ENCODE peak calls at places on chromosomes 7 and 10, in eight cellular contexts. L is IMR-90, B is A549, N is HepG2, I is H1, W is K562, P is SK-N-SH, M is GM12878. Z is an unnamed sample.

GRCh38 chr7:491958-492713 is 27.5 kb downstream of the PDGFA start:
- DNase-seq in W (no peak), L (no peak), N (no peak), B (no peak), M (no peak), P (no peak), I (no peak), Z (no peak)

GRCh38 chr10:46301721-46302479 is 15.1 kb downstream of the ANTXRL start:
- DNase-seq in L (no peak), I (no peak), M (no peak), B (no peak), P (no peak), N (no peak), W (no peak), Z (no peak)

GRCh38 chr10:119441921-119442757 is 100.4 kb downstream of the RGS10 start:
- DNase-seq in I (no peak), P (no peak), N (no peak), W (no peak), L (no peak), M (no peak), B (no peak), Z (no peak)

GRCh38 chr10:102982281-102982680 is 64.2 kb downstream of the CNNM2 start:
- DNase-seq in M (no peak), P (no peak), B (no peak), W (no peak), N (no peak), L (no peak), I (no peak), Z (no peak)

GRCh38 chr10:122126763-122127659 is 138.0 kb downstream of the TACC2 start:
- DNase-seq in W (no peak), N (peak; percentile 30), M (no peak), B (peak; percentile 72), I (no peak), P (no peak), L (peak; percentile 97), Z (no peak)

GRCh38 chr10:104127411-104127810 is 5.4 kb downstream of the SFR1 start:
- DNase-seq in B (peak; percentile 74), W (no peak), N (no peak), M (no peak), P (peak; percentile 57), I (no peak), L (no peak), Z (peak; percentile 34)

GRCh38 chr10:36303896-36304295 is 661.8 kb upstream of the FZD8 start:
- DNase-seq in L (no peak), W (no peak), B (no peak), M (no peak), N (no peak), P (no peak), I (no peak), Z (no peak)

GRCh38 chr7:132218876-132219275 is 357.4 kb downstream of the PLXNA4 start:
- DNase-seq in L (no peak), M (no peak), W (no peak), B (no peak), N (peak; percentile 89), I (no peak), P (no peak), Z (no peak)

GRCh38 chr7:47715631-47716068 is 133.7 kb upstream of the TNS3 start:
- DNase-seq in B (no peak), M (no peak), L (no peak), N (peak; percentile 80), I (no peak), P (no peak), W (no peak), Z (no peak)

GRCh38 chr7:66043681-66044497 is 31.7 kb upstream of the ASL start:
- DNase-seq in B (no peak), M (no peak), N (no peak), P (no peak), I (no peak), W (no peak), L (no peak), Z (peak; percentile 60)

GRCh38 chr7:100367676-100368613 is 5.3 kb upstream of the PILRA start:
- DNase-seq in P (no peak), W (no peak), L (no peak), B (no peak), N (no peak), M (no peak), I (no peak), Z (no peak)

GRCh38 chr10:74244097-74244685 is 93.2 kb downstream of the ADK start:
- DNase-seq in B (no peak), W (no peak), L (peak; percentile 73), M (no peak), N (peak; percentile 7), I (no peak), P (peak; percentile 11), Z (no peak)

GRCh38 chr10:54402576-54402975 is 398.5 kb downstream of the PCDH15 start:
- DNase-seq in L (peak; percentile 7), N (peak; percentile 11), W (no peak), I (no peak), B (no peak), M (no peak), P (peak; percentile 1), Z (no peak)

GRCh38 chr7:12256025-12256570 is 45.0 kb downstream of the TMEM106B start:
- DNase-seq in P (no peak), I (no peak), M (no peak), L (peak; percentile 8), W (no peak), B (no peak), N (no peak), Z (no peak)

GRCh38 chr10:31618541-31619291 is 299.7 kb downstream of the ZEB1 start:
- DNase-seq in M (no peak), L (peak; percentile 75), N (no peak), I (no peak), W (no peak), P (no peak), B (no peak), Z (no peak)

GRCh38 chr7:40763319-40764287 is 628.8 kb downstream of the SUGCT start:
- DNase-seq in I (no peak), M (no peak), L (peak; percentile 86), P (peak; percentile 8), B (no peak), N (no peak), W (no peak), Z (no peak)

GRCh38 chr7:156950381-156950858 is 908 bp downstream of the NOM1 start:
- DNase-seq in W (no peak), I (no peak), P (no peak), M (no peak), L (peak; percentile 3), N (no peak), B (no peak), Z (no peak)

GRCh38 chr10:114802177-114802576 is 19.4 kb upstream of the FHIP2A start:
- DNase-seq in M (no peak), W (no peak), P (no peak), B (no peak), I (no peak), L (no peak), N (no peak), Z (no peak)

GRCh38 chr10:114806572-114807391 is 14.8 kb upstream of the FHIP2A start:
- DNase-seq in P (no peak), L (no peak), B (no peak), M (no peak), I (no peak), W (no peak), N (no peak), Z (no peak)

GRCh38 chr10:114801411-114801813 is 20.2 kb upstream of the FHIP2A start:
- DNase-seq in P (no peak), N (no peak), W (no peak), M (no peak), B (no peak), I (no peak), L (no peak), Z (no peak)
- TF ChIP-seq USF2 in P (no peak), N (no peak), W (no peak), M (no peak), B (no peak), I (no peak), L (no peak), Z (no peak)

GRCh38 chr7:116075351-116076145 is 45.0 kb upstream of the TFEC start:
- DNase-seq in P (no peak), N (no peak), I (no peak), B (no peak), M (no peak), W (no peak), L (peak; percentile 7), Z (peak; percentile 17)
- TF ChIP-seq USF2 in P (no peak), N (no peak), I (no peak), B (no peak), M (no peak), W (no peak), L (no peak), Z (no peak)

GRCh38 chr7:159136442-159136841 is 8.2 kb downstream of the VIPR2 start:
- DNase-seq in B (no peak), L (no peak), I (no peak), M (no peak), P (no peak), W (no peak), N (no peak), Z (no peak)

GRCh38 chr7:159138508-159138907 is 6.2 kb downstream of the VIPR2 start:
- DNase-seq in P (no peak), W (no peak), L (no peak), B (no peak), N (no peak), I (no peak), M (no peak), Z (no peak)

GRCh38 chr7:159137906-159138305 is 6.8 kb downstream of the VIPR2 start:
- DNase-seq in W (no peak), L (no peak), B (no peak), P (no peak), N (no peak), I (no peak), M (no peak), Z (no peak)

GRCh38 chr7:159136013-159136412 is 8.7 kb downstream of the VIPR2 start:
- DNase-seq in N (no peak), M (no peak), W (no peak), L (no peak), P (no peak), I (no peak), B (no peak), Z (no peak)

DNA sequence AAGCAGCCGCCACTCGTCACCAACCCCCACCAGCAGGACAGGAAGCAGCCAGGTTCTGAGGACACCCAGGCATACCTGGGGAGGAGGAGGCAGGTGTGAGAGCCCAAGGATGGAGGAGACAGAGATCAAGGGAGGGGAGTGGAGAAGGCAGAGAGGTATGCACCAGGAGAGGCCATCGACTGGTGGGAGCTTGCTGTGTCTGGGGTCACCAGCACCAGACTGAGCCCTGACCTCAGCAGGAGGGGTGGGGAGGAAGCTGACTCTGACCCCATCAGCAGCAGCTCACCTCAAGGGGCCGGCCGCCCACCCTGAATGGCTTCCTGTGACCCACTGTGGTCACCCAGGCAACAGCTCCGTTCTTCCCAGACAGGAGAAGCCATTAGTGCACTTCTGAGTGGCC is 7.8 kb downstream of the VIPR2 start:
- DNase-seq in L (no peak), W (no peak), N (no peak), M (no peak), I (no peak), P (no peak), B (no peak), Z (no peak)
- TF ChIP-seq USF2 in L (no peak), W (no peak), N (no peak), M (no peak), I (no peak), P (no peak), B (no peak), Z (no peak)

GRCh38 chr7:82164813-82165212 is 278.8 kb downstream of the CACNA2D1 start:
- DNase-seq in B (no peak), L (peak; percentile 79), N (no peak), P (peak; percentile 21), W (no peak), I (no peak), M (no peak), Z (no peak)
- TF ChIP-seq USF2 in B (no peak), L (no peak), N (no peak), P (no peak), W (no peak), I (no peak), M (no peak), Z (no peak)

Z was measured in WTC11.